ENCODE peak calls at places on chromosomes 6 and 20, in six cellular contexts. One of them, this sample, is unnamed.

GRCh38 chr6:137740347-137740746 is 126.7 kb upstream of the TNFAIP3 start:
- DNase-seq in psoas muscle: no peak
- DNase-seq in stimulated activated CD4-positive, alpha-beta T cell treated with anti-CD3 and anti-CD28 coated beads, Interleukin-1b, Interleukin-23, amount 100 ng/mL, for 4 hours: no peak
- DNase-seq in activated CD4-positive, alpha-beta memory T cell treated with anti-CD3 and anti-CD28 coated beads, Interleukin-2, amount 10 ng/mL, durations not matched to agents 7 days and 5 days: no peak
- DNase-seq in dermis microvascular lymphatic vessel endothelial cell: no peak
- DNase-seq in LHCN-M2: no peak
- DNase-seq in this sample: no peak

GRCh38 chr6:80343511-80343910 is 237.0 kb downstream of the BCKDHB start:
- DNase-seq in psoas muscle: no peak
- DNase-seq in stimulated activated CD4-positive, alpha-beta T cell treated with anti-CD3 and anti-CD28 coated beads, Interleukin-1b, Interleukin-23, amount 100 ng/mL, for 4 hours: no peak
- DNase-seq in activated CD4-positive, alpha-beta memory T cell treated with anti-CD3 and anti-CD28 coated beads, Interleukin-2, amount 10 ng/mL, durations not matched to agents 7 days and 5 days: no peak
- DNase-seq in dermis microvascular lymphatic vessel endothelial cell: no peak
- DNase-seq in LHCN-M2: no peak
- DNase-seq in this sample: no peak

GRCh38 chr20:43963872-43964791 is 49.5 kb downstream of the TOX2 start:
- DNase-seq in psoas muscle: peak
- DNase-seq in stimulated activated CD4-positive, alpha-beta T cell treated with anti-CD3 and anti-CD28 coated beads, Interleukin-1b, Interleukin-23, amount 100 ng/mL, for 4 hours: no peak
- DNase-seq in activated CD4-positive, alpha-beta memory T cell treated with anti-CD3 and anti-CD28 coated beads, Interleukin-2, amount 10 ng/mL, durations not matched to agents 7 days and 5 days: peak
- DNase-seq in dermis microvascular lymphatic vessel endothelial cell: no peak
- DNase-seq in LHCN-M2: peak
- DNase-seq in this sample: no peak

GRCh38 chr20:62776035-62776691 is 20.1 kb upstream of the MRGBP start:
- DNase-seq in psoas muscle: no peak
- DNase-seq in stimulated activated CD4-positive, alpha-beta T cell treated with anti-CD3 and anti-CD28 coated beads, Interleukin-1b, Interleukin-23, amount 100 ng/mL, for 4 hours: no peak
- DNase-seq in activated CD4-positive, alpha-beta memory T cell treated with anti-CD3 and anti-CD28 coated beads, Interleukin-2, amount 10 ng/mL, durations not matched to agents 7 days and 5 days: no peak
- DNase-seq in dermis microvascular lymphatic vessel endothelial cell: no peak
- DNase-seq in LHCN-M2: no peak
- DNase-seq in this sample: no peak

GRCh38 chr6:16270178-16270794 is 31.9 kb downstream of the GMPR start:
- DNase-seq in psoas muscle: no peak
- DNase-seq in stimulated activated CD4-positive, alpha-beta T cell treated with anti-CD3 and anti-CD28 coated beads, Interleukin-1b, Interleukin-23, amount 100 ng/mL, for 4 hours: no peak
- DNase-seq in activated CD4-positive, alpha-beta memory T cell treated with anti-CD3 and anti-CD28 coated beads, Interleukin-2, amount 10 ng/mL, durations not matched to agents 7 days and 5 days: no peak
- DNase-seq in dermis microvascular lymphatic vessel endothelial cell: no peak
- DNase-seq in LHCN-M2: no peak
- DNase-seq in this sample: no peak

GRCh38 chr20:3563548-3564177 is 92.8 kb downstream of the ATRN start:
- DNase-seq in psoas muscle: no peak
- DNase-seq in stimulated activated CD4-positive, alpha-beta T cell treated with anti-CD3 and anti-CD28 coated beads, Interleukin-1b, Interleukin-23, amount 100 ng/mL, for 4 hours: no peak
- DNase-seq in activated CD4-positive, alpha-beta memory T cell treated with anti-CD3 and anti-CD28 coated beads, Interleukin-2, amount 10 ng/mL, durations not matched to agents 7 days and 5 days: no peak
- DNase-seq in dermis microvascular lymphatic vessel endothelial cell: peak
- DNase-seq in LHCN-M2: peak
- DNase-seq in this sample: no peak

GRCh38 chr6:33702345-33702977 is 9.0 kb downstream of the UQCC2 start:
- DNase-seq in psoas muscle: no peak
- DNase-seq in stimulated activated CD4-positive, alpha-beta T cell treated with anti-CD3 and anti-CD28 coated beads, Interleukin-1b, Interleukin-23, amount 100 ng/mL, for 4 hours: no peak
- DNase-seq in activated CD4-positive, alpha-beta memory T cell treated with anti-CD3 and anti-CD28 coated beads, Interleukin-2, amount 10 ng/mL, durations not matched to agents 7 days and 5 days: no peak
- DNase-seq in dermis microvascular lymphatic vessel endothelial cell: peak
- DNase-seq in LHCN-M2: peak
- DNase-seq in this sample: no peak

GRCh38 chr6:143964667-143965066 is 43.4 kb downstream of the PLAGL1 start:
- DNase-seq in psoas muscle: peak
- DNase-seq in stimulated activated CD4-positive, alpha-beta T cell treated with anti-CD3 and anti-CD28 coated beads, Interleukin-1b, Interleukin-23, amount 100 ng/mL, for 4 hours: no peak
- DNase-seq in activated CD4-positive, alpha-beta memory T cell treated with anti-CD3 and anti-CD28 coated beads, Interleukin-2, amount 10 ng/mL, durations not matched to agents 7 days and 5 days: no peak
- DNase-seq in dermis microvascular lymphatic vessel endothelial cell: no peak
- DNase-seq in LHCN-M2: no peak
- DNase-seq in this sample: no peak

GRCh38 chr6:68639826-68640505 is 4.9 kb downstream of the ADGRB3 start:
- DNase-seq in psoas muscle: no peak
- DNase-seq in stimulated activated CD4-positive, alpha-beta T cell treated with anti-CD3 and anti-CD28 coated beads, Interleukin-1b, Interleukin-23, amount 100 ng/mL, for 4 hours: no peak
- DNase-seq in activated CD4-positive, alpha-beta memory T cell treated with anti-CD3 and anti-CD28 coated beads, Interleukin-2, amount 10 ng/mL, durations not matched to agents 7 days and 5 days: no peak
- DNase-seq in dermis microvascular lymphatic vessel endothelial cell: no peak
- DNase-seq in LHCN-M2: no peak
- DNase-seq in this sample: no peak

GRCh38 chr6:150167479-150167873 is 24.6 kb downstream of the PPP1R14C start:
- DNase-seq in psoas muscle: no peak
- DNase-seq in stimulated activated CD4-positive, alpha-beta T cell treated with anti-CD3 and anti-CD28 coated beads, Interleukin-1b, Interleukin-23, amount 100 ng/mL, for 4 hours: no peak
- DNase-seq in activated CD4-positive, alpha-beta memory T cell treated with anti-CD3 and anti-CD28 coated beads, Interleukin-2, amount 10 ng/mL, durations not matched to agents 7 days and 5 days: no peak
- DNase-seq in dermis microvascular lymphatic vessel endothelial cell: no peak
- DNase-seq in LHCN-M2: no peak
- DNase-seq in this sample: no peak

GRCh38 chr20:19802492-19803158 is 44.6 kb downstream of the RIN2 start:
- DNase-seq in psoas muscle: no peak
- DNase-seq in stimulated activated CD4-positive, alpha-beta T cell treated with anti-CD3 and anti-CD28 coated beads, Interleukin-1b, Interleukin-23, amount 100 ng/mL, for 4 hours: no peak
- DNase-seq in activated CD4-positive, alpha-beta memory T cell treated with anti-CD3 and anti-CD28 coated beads, Interleukin-2, amount 10 ng/mL, durations not matched to agents 7 days and 5 days: no peak
- DNase-seq in dermis microvascular lymphatic vessel endothelial cell: peak
- DNase-seq in LHCN-M2: no peak
- DNase-seq in this sample: no peak

GRCh38 chr20:62737971-62738881 is 29.6 kb downstream of the NTSR1 start:
- DNase-seq in psoas muscle: peak
- DNase-seq in stimulated activated CD4-positive, alpha-beta T cell treated with anti-CD3 and anti-CD28 coated beads, Interleukin-1b, Interleukin-23, amount 100 ng/mL, for 4 hours: no peak
- DNase-seq in activated CD4-positive, alpha-beta memory T cell treated with anti-CD3 and anti-CD28 coated beads, Interleukin-2, amount 10 ng/mL, durations not matched to agents 7 days and 5 days: no peak
- DNase-seq in dermis microvascular lymphatic vessel endothelial cell: no peak
- DNase-seq in LHCN-M2: no peak
- DNase-seq in this sample: no peak

GRCh38 chr6:144543006-144543871 is 258.1 kb downstream of the UTRN start:
- DNase-seq in psoas muscle: no peak
- DNase-seq in stimulated activated CD4-positive, alpha-beta T cell treated with anti-CD3 and anti-CD28 coated beads, Interleukin-1b, Interleukin-23, amount 100 ng/mL, for 4 hours: no peak
- DNase-seq in activated CD4-positive, alpha-beta memory T cell treated with anti-CD3 and anti-CD28 coated beads, Interleukin-2, amount 10 ng/mL, durations not matched to agents 7 days and 5 days: no peak
- DNase-seq in dermis microvascular lymphatic vessel endothelial cell: peak
- DNase-seq in LHCN-M2: peak
- DNase-seq in this sample: peak

GRCh38 chr6:6584310-6585002 is 4.1 kb upstream of the LY86 start:
- DNase-seq in psoas muscle: no peak
- DNase-seq in stimulated activated CD4-positive, alpha-beta T cell treated with anti-CD3 and anti-CD28 coated beads, Interleukin-1b, Interleukin-23, amount 100 ng/mL, for 4 hours: no peak
- DNase-seq in activated CD4-positive, alpha-beta memory T cell treated with anti-CD3 and anti-CD28 coated beads, Interleukin-2, amount 10 ng/mL, durations not matched to agents 7 days and 5 days: no peak
- DNase-seq in dermis microvascular lymphatic vessel endothelial cell: no peak
- DNase-seq in LHCN-M2: no peak
- DNase-seq in this sample: no peak

GRCh38 chr6:44594471-44594870 is 207.0 kb downstream of the CDC5L start:
- DNase-seq in psoas muscle: no peak
- DNase-seq in stimulated activated CD4-positive, alpha-beta T cell treated with anti-CD3 and anti-CD28 coated beads, Interleukin-1b, Interleukin-23, amount 100 ng/mL, for 4 hours: no peak
- DNase-seq in activated CD4-positive, alpha-beta memory T cell treated with anti-CD3 and anti-CD28 coated beads, Interleukin-2, amount 10 ng/mL, durations not matched to agents 7 days and 5 days: no peak
- DNase-seq in dermis microvascular lymphatic vessel endothelial cell: no peak
- DNase-seq in LHCN-M2: peak
- DNase-seq in this sample: no peak

GRCh38 chr6:41636803-41637178 is 1.5 kb upstream of the MDFI start:
- DNase-seq in psoas muscle: no peak
- DNase-seq in stimulated activated CD4-positive, alpha-beta T cell treated with anti-CD3 and anti-CD28 coated beads, Interleukin-1b, Interleukin-23, amount 100 ng/mL, for 4 hours: no peak
- DNase-seq in activated CD4-positive, alpha-beta memory T cell treated with anti-CD3 and anti-CD28 coated beads, Interleukin-2, amount 10 ng/mL, durations not matched to agents 7 days and 5 days: no peak
- DNase-seq in dermis microvascular lymphatic vessel endothelial cell: peak
- DNase-seq in LHCN-M2: no peak
- DNase-seq in this sample: no peak

GRCh38 chr6:3031857-3032256 is 32.2 kb downstream of the NQO2 start:
- DNase-seq in psoas muscle: no peak
- DNase-seq in stimulated activated CD4-positive, alpha-beta T cell treated with anti-CD3 and anti-CD28 coated beads, Interleukin-1b, Interleukin-23, amount 100 ng/mL, for 4 hours: no peak
- DNase-seq in activated CD4-positive, alpha-beta memory T cell treated with anti-CD3 and anti-CD28 coated beads, Interleukin-2, amount 10 ng/mL, durations not matched to agents 7 days and 5 days: no peak
- DNase-seq in dermis microvascular lymphatic vessel endothelial cell: no peak
- DNase-seq in LHCN-M2: no peak
- DNase-seq in this sample: no peak

GRCh38 chr20:25685276-25686080 is 11.2 kb downstream of the ZNF337 start:
- DNase-seq in psoas muscle: no peak
- DNase-seq in stimulated activated CD4-positive, alpha-beta T cell treated with anti-CD3 and anti-CD28 coated beads, Interleukin-1b, Interleukin-23, amount 100 ng/mL, for 4 hours: no peak
- DNase-seq in activated CD4-positive, alpha-beta memory T cell treated with anti-CD3 and anti-CD28 coated beads, Interleukin-2, amount 10 ng/mL, durations not matched to agents 7 days and 5 days: no peak
- DNase-seq in dermis microvascular lymphatic vessel endothelial cell: no peak
- DNase-seq in LHCN-M2: no peak
- DNase-seq in this sample: no peak

GRCh38 chr6:2221724-2222274 is 23.6 kb downstream of the GMDS start:
- DNase-seq in psoas muscle: no peak
- DNase-seq in stimulated activated CD4-positive, alpha-beta T cell treated with anti-CD3 and anti-CD28 coated beads, Interleukin-1b, Interleukin-23, amount 100 ng/mL, for 4 hours: no peak
- DNase-seq in activated CD4-positive, alpha-beta memory T cell treated with anti-CD3 and anti-CD28 coated beads, Interleukin-2, amount 10 ng/mL, durations not matched to agents 7 days and 5 days: no peak
- DNase-seq in dermis microvascular lymphatic vessel endothelial cell: no peak
- DNase-seq in LHCN-M2: no peak
- DNase-seq in this sample: no peak

GRCh38 chr20:31475032-31475431 is at the start of the genes DEFB124 and REM1:
- DNase-seq in psoas muscle: peak
- DNase-seq in stimulated activated CD4-positive, alpha-beta T cell treated with anti-CD3 and anti-CD28 coated beads, Interleukin-1b, Interleukin-23, amount 100 ng/mL, for 4 hours: no peak
- DNase-seq in activated CD4-positive, alpha-beta memory T cell treated with anti-CD3 and anti-CD28 coated beads, Interleukin-2, amount 10 ng/mL, durations not matched to agents 7 days and 5 days: no peak
- DNase-seq in dermis microvascular lymphatic vessel endothelial cell: no peak
- DNase-seq in LHCN-M2: no peak
- DNase-seq in this sample: no peak

GRCh38 chr6:148467926-148468325 is 125.3 kb downstream of the SASH1 start:
- DNase-seq in psoas muscle: no peak
- DNase-seq in stimulated activated CD4-positive, alpha-beta T cell treated with anti-CD3 and anti-CD28 coated beads, Interleukin-1b, Interleukin-23, amount 100 ng/mL, for 4 hours: no peak
- DNase-seq in activated CD4-positive, alpha-beta memory T cell treated with anti-CD3 and anti-CD28 coated beads, Interleukin-2, amount 10 ng/mL, durations not matched to agents 7 days and 5 days: no peak
- DNase-seq in dermis microvascular lymphatic vessel endothelial cell: no peak
- DNase-seq in LHCN-M2: no peak
- DNase-seq in this sample: no peak

This sample was measured in GM04503.